ENCODE peak calls at places on chromosomes 16 and 17, in seven cellular contexts. S is M059J, O is NCI-H1092 treated with DMSO at 0.1 percent for 48 hours, N is GM23248, T is astrocyte of the cerebellum, G is BE2C, E is heart right ventricle. F is an unnamed sample.

GRCh38 chr16:56767018-56767417 is 37.1 kb downstream of the NUP93 start:
- DNase-seq in S (no peak), E (no peak), N (no peak), T (no peak), G (peak), O (no peak), F (no peak)

GRCh38 chr16:728131-728889 is 1.4 kb downstream of the HAGHL start:
- DNase-seq in E (peak), N (peak), O (no peak), T (no peak), S (peak), G (peak), F (peak)

GRCh38 chr17:40922239-40922638 is 15.2 kb downstream of the KRT23 start:
- DNase-seq in G (peak), S (peak), N (peak), E (no peak), T (no peak), O (no peak), F (peak)

GRCh38 chr17:81512984-81513668 is 527 bp upstream of the ACTG1 start:
- DNase-seq in E (peak), S (peak), N (peak), O (peak), G (no peak), T (no peak), F (peak)

GRCh38 chr17:70855401-70856054 is 686.2 kb downstream of the KCNJ2 start:
- DNase-seq in G (no peak), N (peak), E (no peak), S (peak), T (peak), O (peak), F (no peak)

GRCh38 chr16:89446975-89447293 is 43.4 kb downstream of the ANKRD11 start:
- DNase-seq in E (no peak), S (no peak), T (no peak), G (no peak), O (no peak), N (no peak), F (no peak)

GRCh38 chr16:86632944-86633343 is 54.6 kb downstream of the FOXL1 start:
- DNase-seq in O (no peak), G (no peak), S (no peak), T (no peak), E (no peak), N (no peak), F (no peak)

GRCh38 chr16:81606039-81606438 is 161.4 kb downstream of the CMIP start:
- DNase-seq in S (no peak), E (no peak), T (no peak), O (no peak), N (no peak), G (no peak), F (no peak)

GRCh38 chr16:11257131-11257938 is 1.3 kb upstream of the SOCS1 start:
- DNase-seq in E (peak), N (peak), S (peak), T (peak), G (peak), O (peak), F (peak)

GRCh38 chr16:82603784-82604411 is 22.9 kb upstream of the CDH13 start:
- DNase-seq in O (peak), E (peak), T (peak), G (no peak), S (peak), N (peak), F (no peak)

GRCh38 chr16:86052115-86052670 is 153.2 kb downstream of the IRF8 start:
- DNase-seq in T (no peak), O (no peak), S (no peak), G (no peak), N (no peak), E (no peak), F (no peak)

GRCh38 chr17:32494621-32495346 is 8.0 kb downstream of the CDK5R1 start:
- DNase-seq in G (no peak), O (peak), S (peak), T (no peak), N (no peak), E (no peak), F (no peak)

GRCh38 chr16:75653926-75654325 is 6.4 kb downstream of the TERF2IP start:
- DNase-seq in S (no peak), T (no peak), N (peak), O (no peak), G (no peak), E (no peak), F (no peak)

GRCh38 chr17:77881545-77881944 is 77.0 kb upstream of the TNRC6C start:
- DNase-seq in E (peak), O (no peak), T (peak), S (peak), G (peak), N (peak), F (peak)

GRCh38 chr16:11151156-11151904 is 104.7 kb downstream of the SOCS1 start:
- DNase-seq in O (peak), S (peak), E (no peak), G (peak), T (no peak), N (no peak), F (no peak)

GRCh38 chr16:50884066-50884860 is 142.4 kb downstream of the CYLD start:
- DNase-seq in T (no peak), E (no peak), O (no peak), S (peak), N (no peak), G (peak), F (peak)

GRCh38 chr17:2724783-2725164 is 13.2 kb upstream of the CLUH start:
- DNase-seq in O (no peak), E (peak), G (no peak), T (no peak), N (peak), S (no peak), F (peak)

GRCh38 chr16:80816372-80816771 is 12.0 kb upstream of the CDYL2 start:
- DNase-seq in T (no peak), N (no peak), S (peak), G (no peak), O (no peak), E (no peak), F (no peak)

GRCh38 chr16:17379121-17379571 is 91.6 kb downstream of the XYLT1 start:
- DNase-seq in G (peak), E (peak), S (peak), N (peak), T (no peak), O (no peak), F (no peak)

GRCh38 chr17:29010129-29010528 is 4.3 kb upstream of the SEZ6 start:
- DNase-seq in N (no peak), G (no peak), O (no peak), S (no peak), E (no peak), T (no peak), F (no peak)

GRCh38 chr17:40577611-40578065 is 12.4 kb upstream of the CCR7 start:
- DNase-seq in E (no peak), T (no peak), O (no peak), N (no peak), S (no peak), G (no peak), F (no peak)

GRCh38 chr17:82216301-82217119 is 3.9 kb upstream of the CCDC57 start:
- DNase-seq in O (no peak), S (peak), G (peak), T (no peak), E (peak), N (peak), F (no peak)

GRCh38 chr16:88379694-88380040 is 3.1 kb upstream of the ZNF469 start:
- DNase-seq in S (no peak), G (peak), T (no peak), N (no peak), E (no peak), O (no peak), F (no peak)

GRCh38 chr16:65372171-65372570 is 250.3 kb upstream of the CDH11 start:
- DNase-seq in E (no peak), T (no peak), N (no peak), G (no peak), S (no peak), O (no peak), F (no peak)

GRCh38 chr16:70689035-70689969 is 3.4 kb upstream of the MTSS2 start:
- DNase-seq in T (no peak), N (no peak), O (no peak), G (no peak), E (peak), S (no peak), F (no peak)

GRCh38 chr17:65595071-65595655 is 33.7 kb upstream of the AXIN2 start:
- DNase-seq in O (no peak), N (no peak), G (no peak), T (no peak), S (no peak), E (no peak), F (peak)

GRCh38 chr17:50572541-50572940 is 12.0 kb downstream of the CACNA1G start:
- DNase-seq in E (no peak), O (no peak), T (no peak), S (no peak), G (no peak), N (no peak), F (no peak)

GRCh38 chr17:4256952-4257351 is 6.8 kb downstream of the ANKFY1 start:
- DNase-seq in G (no peak), S (peak), O (no peak), E (no peak), N (peak), T (no peak), F (no peak)

GRCh38 chr17:56601613-56602012 is 8.1 kb downstream of the NOG start:
- DNase-seq in N (no peak), T (no peak), E (no peak), S (no peak), G (no peak), O (no peak), F (no peak)

GRCh38 chr17:77018504-77018903 is 122.3 kb upstream of the SEC14L1 start:
- DNase-seq in G (no peak), N (no peak), T (no peak), S (no peak), O (no peak), E (no peak), F (no peak)

GRCh38 chr17:77332981-77333685 is 192.4 kb downstream of the SEC14L1 start:
- DNase-seq in O (no peak), N (peak), S (peak), T (peak), G (no peak), E (no peak), F (peak)